ENCODE peak calls at places on chromosomes 5 and 9, in eight cellular contexts. R is stimulated activated CD4-positive, alpha-beta T cell treated with anti-CD3 and anti-CD28 coated beads, TNF-alpha, amount 100 ng/mL, for 4 hours; U is amniotic stem cell; E is nucleus accumbens; A is NCI-H460; Z is GM23338; C is kidney glomerular epithelial cell; W is T-cell. J is an unnamed sample.

GRCh38 chr5:175658299-175659145 is 651 bp downstream of the HRH2 start:
- DNase-seq in R (no peak), U (no peak), E (no peak), A (no peak), Z (peak), C (no peak), W (no peak), J (peak)

GRCh38 chr9:77514886-77515711 is 133.0 kb downstream of the GNA14 start:
- DNase-seq in R (no peak), U (no peak), E (no peak), A (no peak), Z (no peak), C (no peak), W (no peak), J (no peak)

GRCh38 chr5:147878066-147878748 is at the start of gene SCGB3A2:
- DNase-seq in R (no peak), U (no peak), E (no peak), A (no peak), Z (no peak), C (no peak), W (no peak), J (no peak)

GRCh38 chr5:142626056-142626455 is 59.8 kb downstream of the FGF1 start:
- DNase-seq in R (no peak), U (no peak), E (no peak), A (no peak), Z (no peak), C (no peak), W (no peak), J (no peak)

GRCh38 chr5:64506567-64507321 is 929 bp downstream of the RGS7BP start:
- DNase-seq in R (no peak), U (no peak), E (peak), A (no peak), Z (peak), C (no peak), W (no peak), J (peak)

GRCh38 chr5:36073595-36074216 is 7.0 kb upstream of the UGT3A2 start:
- DNase-seq in R (no peak), U (no peak), E (no peak), A (no peak), Z (peak), C (no peak), W (no peak), J (peak)

GRCh38 chr5:133032852-133033742 is 6.7 kb upstream of the ZCCHC10 start:
- DNase-seq in R (no peak), U (no peak), E (no peak), A (no peak), Z (peak), C (no peak), W (no peak), J (peak)

GRCh38 chr9:93254806-93255519 is 71.0 kb downstream of the WNK2 start:
- DNase-seq in R (no peak), U (no peak), E (no peak), A (no peak), Z (no peak), C (no peak), W (no peak), J (no peak)

GRCh38 chr5:66912787-66913186 is 283.8 kb downstream of the CD180 start:
- DNase-seq in R (no peak), U (no peak), E (no peak), A (no peak), Z (no peak), C (no peak), W (no peak), J (no peak)

GRCh38 chr5:138601444-138601843 is 26.2 kb upstream of the HSPA9 start:
- DNase-seq in R (no peak), U (peak), E (no peak), A (no peak), Z (no peak), C (peak), W (no peak), J (no peak)

GRCh38 chr5:32057157-32058096 is 116.7 kb downstream of the GOLPH3 start:
- DNase-seq in R (no peak), U (no peak), E (no peak), A (no peak), Z (peak), C (no peak), W (no peak), J (peak)

GRCh38 chr5:58450018-58450417 is 9.9 kb downstream of the PLK2 start:
- DNase-seq in R (no peak), U (no peak), E (no peak), A (no peak), Z (no peak), C (no peak), W (no peak), J (no peak)

GRCh38 chr9:86303316-86303975 is 21.1 kb upstream of the ISCA1 start:
- DNase-seq in R (no peak), U (no peak), E (no peak), A (no peak), Z (peak), C (no peak), W (peak), J (peak)

GRCh38 chr9:72650206-72650605 is 128.8 kb downstream of the TMC1 start:
- DNase-seq in R (no peak), U (no peak), E (no peak), A (no peak), Z (no peak), C (no peak), W (no peak), J (no peak)

GRCh38 chr5:131684051-131684450 is 49.0 kb upstream of the RAPGEF6 start:
- DNase-seq in R (no peak), U (no peak), E (no peak), A (no peak), Z (no peak), C (no peak), W (no peak), J (no peak)

GRCh38 chr5:133868946-133869674 is 99.3 kb downstream of the C5orf15 start:
- DNase-seq in R (peak), U (no peak), E (peak), A (peak), Z (peak), C (peak), W (peak), J (peak)

GRCh38 chr5:109708813-109709212 is 19.1 kb downstream of the MAN2A1 start:
- DNase-seq in R (no peak), U (no peak), E (no peak), A (no peak), Z (no peak), C (no peak), W (no peak), J (no peak)

GRCh38 chr5:7391215-7391614 is 4.7 kb upstream of the ADCY2 start:
- DNase-seq in R (no peak), U (no peak), E (no peak), A (peak), Z (peak), C (no peak), W (no peak), J (peak)

GRCh38 chr5:55188656-55189380 is 15.8 kb upstream of the CDC20B start:
- DNase-seq in R (no peak), U (no peak), E (no peak), A (no peak), Z (no peak), C (no peak), W (no peak), J (no peak)

GRCh38 chr5:114858964-114859363 is 310.7 kb downstream of the TRIM36 start:
- DNase-seq in R (no peak), U (no peak), E (no peak), A (no peak), Z (no peak), C (no peak), W (no peak), J (no peak)

GRCh38 chr5:59107692-59108091 is 524.8 kb downstream of the RAB3C start:
- DNase-seq in R (no peak), U (no peak), E (no peak), A (no peak), Z (no peak), C (peak), W (no peak), J (no peak)

GRCh38 chr5:94690778-94691177 is 72.3 kb downstream of the SLF1 start:
- DNase-seq in R (no peak), U (no peak), E (no peak), A (no peak), Z (no peak), C (no peak), W (no peak), J (no peak)

GRCh38 chr5:178331491-178331981 is 98.9 kb upstream of the PHYKPL start:
- DNase-seq in R (no peak), U (no peak), E (peak), A (peak), Z (no peak), C (no peak), W (no peak), J (no peak)

GRCh38 chr9:80359941-80360881 is 788.4 kb downstream of the TLE4 start:
- DNase-seq in R (no peak), U (no peak), E (no peak), A (no peak), Z (no peak), C (no peak), W (no peak), J (no peak)

GRCh38 chr5:151470440-151470839 is 23.0 kb downstream of the SLC36A1 start:
- DNase-seq in R (no peak), U (no peak), E (no peak), A (no peak), Z (no peak), C (no peak), W (no peak), J (no peak)

GRCh38 chr9:32942755-32943460 is 58.5 kb downstream of the APTX start:
- DNase-seq in R (no peak), U (no peak), E (no peak), A (no peak), Z (no peak), C (no peak), W (no peak), J (no peak)

J was measured in mesendoderm.